ENCODE peak calls at places on chromosomes 11 and 22, in four cellular contexts. N is fibroblast of lung, P is NT2/D1, Q is mucosa of descending colon. U is an unnamed sample.

GRCh38 chr11:34238966-34239365 is 118.8 kb downstream of the ABTB2 start:
- DNase-seq in N (no peak), P (no peak), Q (no peak), U (no peak)

GRCh38 chr11:17014774-17015638 is 792 bp upstream of the PLEKHA7 start:
- DNase-seq in N (peak; percentile 52), P (peak; percentile 33), Q (peak; percentile 65), U (peak; percentile 72)

GRCh38 chr22:28016781-28017557 is 97.9 kb upstream of the PITPNB start:
- DNase-seq in N (no peak), P (no peak), Q (no peak), U (no peak)

GRCh38 chr11:24739637-24740036 is 242.8 kb downstream of the LUZP2 start:
- DNase-seq in N (no peak), P (no peak), Q (no peak), U (no peak)

GRCh38 chr11:61173456-61173855 is 12.2 kb upstream of the VPS37C start:
- DNase-seq in N (no peak), P (no peak), Q (no peak), U (no peak)

GRCh38 chr22:19708323-19709011 is 5.8 kb upstream of the SEPTIN5 start:
- DNase-seq in N (no peak), P (no peak), Q (no peak), U (no peak)

GRCh38 chr11:121039971-121040613 is 16.2 kb downstream of the TBCEL start:
- DNase-seq in N (no peak), P (no peak), Q (no peak), U (no peak)

GRCh38 chr11:94909371-94909820 is 64.0 kb downstream of the CWC15 start:
- DNase-seq in N (no peak), P (no peak), Q (no peak), U (no peak)

GRCh38 chr11:19817265-19817851 is 104.7 kb downstream of the NAV2 start:
- DNase-seq in N (no peak), P (peak; percentile 58), Q (no peak), U (no peak)

GRCh38 chr11:107598225-107599139 is 7.5 kb downstream of the ELMOD1 start:
- DNase-seq in N (no peak), P (no peak), Q (no peak), U (no peak)

GRCh38 chr11:10683429-10683828 is 10.1 kb downstream of the IRAG1 start:
- DNase-seq in N (no peak), P (no peak), Q (no peak), U (no peak)

GRCh38 chr11:130622126-130622525 is 173.7 kb downstream of the ADAMTS15 start:
- DNase-seq in N (no peak), P (no peak), Q (no peak), U (no peak)

GRCh38 chr11:132111341-132111740 is 740.9 kb downstream of the NTM start:
- DNase-seq in N (peak; percentile 42), P (no peak), Q (no peak), U (no peak)

GRCh38 chr11:96314326-96315050 is 28.5 kb downstream of the MAML2 start:
- DNase-seq in N (peak; percentile 29), P (no peak), Q (no peak), U (no peak)

GRCh38 chr11:120142072-120142423 is 4.1 kb upstream of the TRIM29 start:
- DNase-seq in N (no peak), P (no peak), Q (no peak), U (no peak)

GRCh38 chr22:37139762-37140161 is 10.0 kb downstream of the IL2RB start:
- DNase-seq in N (no peak), P (no peak), Q (no peak), U (no peak)

GRCh38 chr11:43212279-43212678 is 99.5 kb upstream of the API5 start:
- DNase-seq in N (no peak), P (peak; percentile 47), Q (no peak), U (no peak)

GRCh38 chr11:112255075-112255739 is 5.5 kb downstream of the PLET1 start:
- DNase-seq in N (peak; percentile 89), P (no peak), Q (no peak), U (no peak)

GRCh38 chr22:23204541-23205157 is 24.3 kb downstream of the BCR start:
- DNase-seq in N (no peak), P (no peak), Q (no peak), U (no peak)

GRCh38 chr11:89267660-89268302 is 90.1 kb downstream of the TYR start:
- DNase-seq in N (no peak), P (no peak), Q (no peak), U (no peak)

GRCh38 chr11:65774525-65775306 is 6.1 kb downstream of the AP5B1 start:
- DNase-seq in N (no peak), P (no peak), Q (no peak), U (no peak)

GRCh38 chr11:12457030-12457600 is 79.7 kb downstream of the PARVA start:
- DNase-seq in N (peak; percentile 65), P (no peak), Q (no peak), U (no peak)

GRCh38 chr11:74255741-74256369 is 55.6 kb downstream of the P4HA3 start:
- DNase-seq in N (peak; percentile 75), P (peak; percentile 47), Q (peak; percentile 61), U (peak; percentile 40)
- H3K36me3 ChIP-seq in N (peaks cover 2% of the 10 kb centered on the region), P (peaks cover 39% of the 10 kb centered on the region), Q (no peaks in the 10 kb centered on the region), U (peaks cover 5% of the 10 kb centered on the region)

DNA sequence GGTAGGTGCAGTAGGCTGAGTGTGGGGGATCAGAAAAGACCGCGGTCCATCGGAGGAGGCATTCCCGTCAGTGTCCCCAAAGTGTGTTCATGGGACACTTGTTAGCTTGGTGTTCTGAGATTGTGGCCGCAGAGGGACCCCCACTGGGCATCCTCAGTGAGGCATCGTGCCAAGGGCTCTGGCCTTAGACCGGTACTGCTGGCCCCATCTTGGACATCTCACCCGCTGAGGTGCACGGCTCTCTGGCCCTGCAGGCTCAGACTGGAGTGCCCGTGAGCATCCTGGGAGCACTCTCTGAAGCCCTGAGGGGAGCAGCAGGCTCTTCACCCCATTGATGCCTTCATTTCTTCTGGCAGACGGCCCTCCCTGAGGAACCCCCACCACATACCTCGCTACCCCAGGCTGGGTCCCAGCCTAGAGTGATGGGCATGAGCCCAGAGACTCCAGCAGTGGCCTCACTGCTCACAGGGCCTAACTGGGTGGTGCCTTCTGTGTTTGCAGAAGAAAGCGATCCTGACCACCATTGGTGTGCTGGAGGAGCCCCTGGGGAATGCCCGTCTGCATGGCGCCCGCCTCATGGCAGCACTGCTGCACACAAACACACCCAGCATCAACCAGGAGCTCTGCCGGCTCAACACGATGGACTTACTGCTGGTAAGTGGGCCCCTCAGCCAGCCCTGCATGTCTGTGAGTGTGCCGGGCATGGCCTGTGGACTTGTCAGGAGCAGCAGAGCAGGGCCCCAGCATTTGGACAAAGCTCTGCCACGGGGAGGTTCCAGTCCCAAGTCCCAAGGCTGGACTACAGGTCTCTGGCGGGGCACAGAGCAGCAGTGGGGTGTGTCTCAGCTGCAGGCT is 51.6 kb downstream of the SBF1 start:
- DNase-seq in N (no peak), P (no peak), Q (no peak), U (no peak)
- H3K36me3 ChIP-seq in N (peaks cover 37% of the 10 kb centered on the region), P (peaks cover 65% of the 10 kb centered on the region), Q (peaks cover 8% of the 10 kb centered on the region), U (peaks cover 78% of the 10 kb centered on the region)

GRCh38 chr11:116731821-116732739 is 40.7 kb downstream of the BUD13 start:
- DNase-seq in N (no peak), P (no peak), Q (no peak), U (no peak)
- H3K36me3 ChIP-seq in N (no peaks in the 10 kb centered on the region), P (no peaks in the 10 kb centered on the region), Q (no peaks in the 10 kb centered on the region), U (no peaks in the 10 kb centered on the region)

DNA sequence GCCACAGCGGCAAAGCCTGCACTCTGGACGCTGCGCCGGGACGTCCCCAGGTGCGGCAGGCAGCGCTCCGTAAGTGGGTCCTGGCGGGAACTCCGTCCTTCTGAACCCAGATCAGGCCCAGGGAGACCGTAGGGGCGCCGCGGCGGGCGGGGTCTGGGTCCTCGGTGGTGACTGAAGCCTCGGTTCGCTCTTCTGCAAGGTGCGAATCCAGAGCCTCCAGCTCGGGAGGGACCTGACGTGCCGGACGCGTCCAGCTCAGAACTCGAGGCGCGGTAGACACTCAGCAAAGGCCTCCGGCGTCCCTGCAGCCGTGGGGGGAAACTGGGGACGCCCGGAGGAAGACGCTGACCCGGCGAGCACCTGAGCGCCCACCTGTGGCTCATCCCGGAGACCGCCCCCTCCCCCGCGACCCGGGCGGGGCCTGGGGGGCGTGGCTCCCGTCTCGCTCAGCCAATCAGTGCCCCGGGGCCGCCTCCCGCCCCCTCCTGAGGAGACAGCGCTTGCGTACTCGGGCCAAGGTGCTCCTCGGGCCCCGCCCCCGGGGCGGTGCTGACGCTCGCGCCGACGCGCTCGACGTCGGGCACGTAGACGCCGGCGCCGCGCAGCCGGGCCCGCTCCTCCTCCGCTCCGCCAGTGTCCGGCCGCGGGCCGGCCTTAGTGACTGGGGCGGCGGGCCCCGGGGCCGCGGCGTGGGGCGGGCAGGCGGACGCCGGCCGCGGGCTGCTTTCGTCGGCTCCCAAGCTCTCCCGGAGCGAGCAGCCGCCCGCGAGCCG is at the start of gene PPFIA1:
- DNase-seq in N (peak; percentile 92), P (peak; percentile 96), Q (peak; percentile 98), U (peak; percentile 89)
- H3K36me3 ChIP-seq in N (peaks cover 5% of the 10 kb centered on the region), P (peaks cover 32% of the 10 kb centered on the region), Q (no peaks in the 10 kb centered on the region), U (peaks cover 26% of the 10 kb centered on the region)

DNA sequence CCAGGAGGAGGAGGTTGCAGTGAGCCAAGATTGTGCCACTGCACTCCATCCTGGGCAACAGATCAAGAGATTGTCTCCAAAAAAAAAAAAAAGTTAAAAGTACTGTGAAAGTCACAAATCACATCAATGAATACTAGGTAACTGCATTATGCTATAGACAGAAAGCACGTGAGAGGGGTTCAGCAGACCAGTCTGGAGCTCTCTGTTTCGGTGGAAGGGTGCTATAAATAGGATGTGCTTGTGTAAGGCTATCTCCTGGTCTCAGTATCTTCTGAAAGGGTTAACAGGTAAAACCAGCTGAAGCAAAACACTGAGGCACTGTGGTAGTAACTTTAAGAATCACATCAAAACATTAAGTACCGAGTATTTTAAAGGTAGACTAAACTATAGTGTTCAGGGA is 43.4 kb downstream of the EIF4ENIF1 start:
- DNase-seq in N (no peak), P (no peak), Q (no peak), U (no peak)
- H3K36me3 ChIP-seq in N (peaks cover 7% of the 10 kb centered on the region), P (peaks cover 81% of the 10 kb centered on the region), Q (no peaks in the 10 kb centered on the region), U (peaks cover 46% of the 10 kb centered on the region)